ENCODE peak calls at places on chromosomes 2 and 18, in seven cellular contexts. E, H, T, I, V, J and D are unnamed samples.

GRCh38 chr2:65458999-65459398 is 26.6 kb upstream of the SPRED2 start:
- DNase-seq in E (no peak), H (no peak), T (no peak), I (no peak), V (no peak), J (no peak), D (no peak)

GRCh38 chr2:19354417-19355022 is 3.9 kb downstream of the OSR1 start:
- DNase-seq in E (no peak), H (peak), T (no peak), I (no peak), V (no peak), J (no peak), D (no peak)

GRCh38 chr2:82260521-82260920 is 1956.0 kb upstream of the LRRTM1 start:
- DNase-seq in E (no peak), H (no peak), T (no peak), I (no peak), V (no peak), J (no peak), D (no peak)

GRCh38 chr2:39999864-40000263 is 220.8 kb upstream of the THUMPD2 start:
- DNase-seq in E (no peak), H (no peak), T (no peak), I (no peak), V (no peak), J (no peak), D (no peak)

GRCh38 chr2:44348385-44348784 is 12.9 kb downstream of the PREPL start:
- DNase-seq in E (no peak), H (no peak), T (no peak), I (no peak), V (no peak), J (no peak), D (no peak)

GRCh38 chr2:85191157-85191556 is 58.0 kb downstream of the TCF7L1 start:
- DNase-seq in E (no peak), H (no peak), T (no peak), I (no peak), V (no peak), J (no peak), D (no peak)

GRCh38 chr2:124908411-124908810 is 883.3 kb downstream of the CNTNAP5 start:
- DNase-seq in E (no peak), H (no peak), T (no peak), I (no peak), V (no peak), J (no peak), D (no peak)

GRCh38 chr2:166365239-166365638 is 10.5 kb downstream of the SCN9A start:
- DNase-seq in E (no peak), H (no peak), T (no peak), I (no peak), V (no peak), J (no peak), D (no peak)

GRCh38 chr2:214881647-214882205 is 72.2 kb upstream of the BARD1 start:
- DNase-seq in E (no peak), H (no peak), T (no peak), I (no peak), V (no peak), J (peak), D (no peak)

GRCh38 chr2:153971914-153972313 is 100.2 kb downstream of the GALNT13 start:
- DNase-seq in E (no peak), H (no peak), T (no peak), I (no peak), V (no peak), J (no peak), D (no peak)

GRCh38 chr18:58004317-58004716 is 39.7 kb upstream of the NEDD4L start:
- DNase-seq in E (peak), H (no peak), T (no peak), I (peak), V (no peak), J (no peak), D (no peak)

GRCh38 chr2:72350852-72351251 is 203.2 kb upstream of the CYP26B1 start:
- DNase-seq in E (no peak), H (no peak), T (no peak), I (no peak), V (no peak), J (no peak), D (no peak)

GRCh38 chr2:121150126-121150525 is 134.9 kb downstream of the TFCP2L1 start:
- DNase-seq in E (no peak), H (no peak), T (no peak), I (no peak), V (no peak), J (no peak), D (no peak)

GRCh38 chr2:182941939-182942338 is 75.5 kb upstream of the FRZB start:
- DNase-seq in E (no peak), H (peak), T (no peak), I (no peak), V (peak), J (no peak), D (no peak)

GRCh38 chr2:56448403-56448998 is 264.7 kb downstream of the CCDC85A start:
- DNase-seq in E (no peak), H (no peak), T (no peak), I (peak), V (no peak), J (no peak), D (peak)

GRCh38 chr2:128625966-128626757 is 307.5 kb upstream of the HS6ST1 start:
- DNase-seq in E (no peak), H (no peak), T (no peak), I (no peak), V (no peak), J (no peak), D (no peak)

GRCh38 chr2:63539416-63540162 is 48.7 kb downstream of the WDPCP start:
- DNase-seq in E (no peak), H (no peak), T (no peak), I (no peak), V (peak), J (no peak), D (no peak)

GRCh38 chr2:203327918-203328734 is at the start of gene ABI2:
- DNase-seq in E (peak), H (peak), T (peak), I (peak), V (peak), J (no peak), D (peak)

GRCh38 chr2:158142568-158143332 is 41.1 kb downstream of the UPP2 start:
- DNase-seq in E (no peak), H (no peak), T (no peak), I (no peak), V (peak), J (no peak), D (no peak)

GRCh38 chr2:238899386-238899785 is 51.5 kb downstream of the TWIST2 start:
- DNase-seq in E (no peak), H (no peak), T (no peak), I (no peak), V (no peak), J (no peak), D (no peak)

GRCh38 chr2:25381502-25381901 is 39.8 kb upstream of the DNMT3A start:
- DNase-seq in E (no peak), H (no peak), T (no peak), I (no peak), V (no peak), J (no peak), D (no peak)

GRCh38 chr18:11570770-11571169 is 38.6 kb upstream of the SLC35G4 start:
- DNase-seq in E (no peak), H (no peak), T (no peak), I (no peak), V (peak), J (no peak), D (no peak)

GRCh38 chr18:63936156-63936931 is 12.8 kb upstream of the HMSD start:
- DNase-seq in E (peak), H (peak), T (peak), I (peak), V (peak), J (peak), D (peak)

GRCh38 chr18:12597775-12598174 is 60.1 kb downstream of the SPIRE1 start:
- DNase-seq in E (peak), H (no peak), T (no peak), I (peak), V (no peak), J (no peak), D (peak)

GRCh38 chr18:76487782-76488181 is 7.3 kb downstream of the ZNF516 start:
- DNase-seq in E (no peak), H (peak), T (no peak), I (no peak), V (no peak), J (no peak), D (no peak)
- TF ChIP-seq JUND in E (no peak), H (no peak), T (no peak), I (no peak), V (no peak), J (no peak), D (no peak)

DNA sequence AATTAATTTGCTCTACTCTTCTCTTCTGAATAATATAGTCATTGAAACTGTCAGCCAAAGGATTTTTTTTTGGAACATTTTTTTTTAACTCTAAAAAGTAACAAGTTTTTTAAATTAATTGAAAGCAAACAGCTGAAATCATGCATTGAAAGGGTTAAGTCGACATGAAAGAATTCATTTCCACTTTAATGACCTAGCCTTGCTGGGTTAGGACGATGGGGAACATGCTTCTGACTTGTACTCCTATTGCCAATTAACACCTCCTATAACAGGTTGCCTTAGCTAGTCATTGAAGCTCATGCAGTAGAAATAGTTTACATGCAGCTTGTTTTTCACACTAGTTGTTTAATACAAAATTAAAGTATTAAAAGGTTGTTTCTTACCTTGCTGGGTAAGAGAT is 47.8 kb downstream of the PSMD14 start:
- DNase-seq in E (no peak), H (no peak), T (no peak), I (no peak), V (no peak), J (no peak), D (no peak)
- TF ChIP-seq JUND in E (no peak), H (no peak), T (no peak), I (no peak), V (no peak), J (no peak), D (no peak)

DNA sequence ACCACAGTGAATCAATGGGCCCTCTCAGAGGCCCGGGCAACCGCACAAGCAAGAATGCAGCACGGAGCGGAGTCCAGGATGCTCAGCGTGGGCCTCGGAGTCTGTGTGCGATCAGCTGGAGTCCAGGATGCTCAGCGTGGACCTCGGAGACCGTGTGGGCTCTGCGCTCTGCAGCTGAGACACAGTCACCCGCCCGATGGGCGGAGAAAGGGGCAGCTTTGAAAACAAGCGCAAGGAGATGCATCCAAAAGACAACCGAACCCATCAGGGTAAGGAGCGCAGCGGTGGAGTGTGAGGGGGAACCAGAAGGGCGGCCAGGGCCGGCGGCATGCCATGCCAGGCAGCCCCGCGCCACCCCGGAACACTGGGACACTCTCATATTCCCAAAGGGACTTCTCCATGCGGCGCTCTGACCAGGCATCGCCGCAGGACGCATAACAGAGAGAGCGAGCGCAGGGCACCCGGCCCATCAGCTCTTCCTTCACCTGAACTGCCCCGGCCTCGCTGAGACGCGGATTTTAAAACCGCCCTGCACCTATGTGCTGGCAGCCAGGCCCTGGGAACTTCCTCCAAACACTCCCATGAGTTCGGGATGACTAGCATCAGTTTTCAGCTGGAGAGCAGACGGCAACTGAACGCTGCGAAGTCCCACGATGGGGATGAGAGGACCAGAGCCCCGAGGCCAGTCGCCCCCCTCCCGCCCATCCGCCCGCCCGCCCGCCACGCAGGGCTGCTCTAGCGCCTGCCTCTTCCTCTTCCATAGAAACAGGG is 44.7 kb downstream of the MC5R start:
- DNase-seq in E (no peak), H (no peak), T (no peak), I (no peak), V (no peak), J (no peak), D (no peak)
- TF ChIP-seq JUND in E (no peak), H (no peak), T (no peak), I (no peak), V (no peak), J (no peak), D (no peak)

DNA sequence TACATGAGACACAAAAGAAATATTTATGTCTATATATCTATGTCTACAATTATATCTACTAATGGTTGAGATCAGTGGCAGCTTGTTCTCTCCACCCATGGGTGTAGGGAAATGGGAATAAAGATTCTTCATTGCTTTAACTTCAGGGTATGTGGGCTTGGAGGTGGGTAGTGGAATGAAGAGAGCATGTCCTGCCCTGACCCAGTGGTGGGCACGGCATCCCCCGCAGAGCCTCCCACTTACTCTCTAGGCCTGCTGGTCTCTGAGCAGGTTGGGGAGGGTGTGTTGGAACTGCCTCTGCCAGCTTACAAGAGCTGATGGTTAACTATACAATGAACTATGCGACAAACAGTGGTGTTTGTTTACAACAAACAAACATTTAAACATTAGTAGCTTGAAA is 152.5 kb upstream of the SKOR2 start:
- DNase-seq in E (no peak), H (no peak), T (no peak), I (no peak), V (no peak), J (no peak), D (no peak)
- TF ChIP-seq JUND in E (no peak), H (no peak), T (no peak), I (no peak), V (no peak), J (no peak), D (no peak)

DNA sequence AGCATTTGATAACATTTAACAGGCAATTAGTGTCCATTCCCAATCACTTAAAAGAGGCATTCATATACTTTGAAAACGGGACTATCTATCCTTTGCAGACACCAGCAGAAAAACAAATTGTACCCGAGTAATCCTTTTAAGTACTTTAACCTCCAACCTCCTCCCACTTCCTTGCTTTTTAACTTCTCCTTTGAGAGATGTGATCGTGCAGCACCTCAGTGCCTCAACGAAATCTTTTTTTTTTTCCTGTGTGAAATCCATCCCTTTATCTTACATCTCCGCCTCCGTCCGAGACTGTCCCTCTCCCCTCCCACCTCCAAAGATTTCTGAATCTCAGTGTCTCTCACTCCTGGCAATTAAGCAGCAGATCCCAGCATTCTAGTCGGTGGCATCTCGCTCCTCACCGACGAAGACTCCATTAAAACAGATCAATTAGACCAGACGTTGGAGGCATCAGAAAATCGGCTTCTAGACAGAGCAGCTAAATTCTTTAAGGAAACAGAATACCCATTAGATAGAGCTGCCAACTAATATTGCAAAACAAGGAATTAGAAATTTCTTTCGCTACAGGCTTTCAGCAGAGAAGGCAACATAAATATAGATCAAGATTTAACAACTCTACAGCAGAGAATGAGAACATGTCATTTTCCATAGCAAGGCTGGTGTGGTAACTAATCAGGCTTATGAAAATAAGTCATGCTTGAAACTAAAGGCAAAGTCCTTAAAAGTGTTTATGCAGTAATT is 1.9 kb upstream of the TMEFF2 start:
- DNase-seq in E (no peak), H (no peak), T (no peak), I (no peak), V (no peak), J (no peak), D (no peak)
- TF ChIP-seq JUND in E (no peak), H (no peak), T (no peak), I (no peak), V (no peak), J (no peak), D (no peak)

GRCh38 chr2:23599691-23600090 is 214.7 kb downstream of the KLHL29 start:
- DNase-seq in E (no peak), H (no peak), T (no peak), I (no peak), V (no peak), J (no peak), D (no peak)
- TF ChIP-seq JUND in E (no peak), H (no peak), T (no peak), I (no peak), V (no peak), J (no peak), D (no peak)

GRCh38 chr2:29452036-29452435 is 336.8 kb downstream of the CLIP4 start:
- DNase-seq in E (no peak), H (no peak), T (no peak), I (no peak), V (no peak), J (no peak), D (no peak)

GRCh38 chr2:29459445-29460179 is 344.4 kb downstream of the CLIP4 start:
- DNase-seq in E (no peak), H (no peak), T (no peak), I (no peak), V (no peak), J (no peak), D (no peak)

GRCh38 chr2:29450823-29451222 is 335.6 kb downstream of the CLIP4 start:
- DNase-seq in E (no peak), H (no peak), T (no peak), I (no peak), V (no peak), J (no peak), D (no peak)

GRCh38 chr2:29456429-29456828 is 341.2 kb downstream of the CLIP4 start:
- DNase-seq in E (no peak), H (no peak), T (no peak), I (no peak), V (no peak), J (no peak), D (no peak)

DNA sequence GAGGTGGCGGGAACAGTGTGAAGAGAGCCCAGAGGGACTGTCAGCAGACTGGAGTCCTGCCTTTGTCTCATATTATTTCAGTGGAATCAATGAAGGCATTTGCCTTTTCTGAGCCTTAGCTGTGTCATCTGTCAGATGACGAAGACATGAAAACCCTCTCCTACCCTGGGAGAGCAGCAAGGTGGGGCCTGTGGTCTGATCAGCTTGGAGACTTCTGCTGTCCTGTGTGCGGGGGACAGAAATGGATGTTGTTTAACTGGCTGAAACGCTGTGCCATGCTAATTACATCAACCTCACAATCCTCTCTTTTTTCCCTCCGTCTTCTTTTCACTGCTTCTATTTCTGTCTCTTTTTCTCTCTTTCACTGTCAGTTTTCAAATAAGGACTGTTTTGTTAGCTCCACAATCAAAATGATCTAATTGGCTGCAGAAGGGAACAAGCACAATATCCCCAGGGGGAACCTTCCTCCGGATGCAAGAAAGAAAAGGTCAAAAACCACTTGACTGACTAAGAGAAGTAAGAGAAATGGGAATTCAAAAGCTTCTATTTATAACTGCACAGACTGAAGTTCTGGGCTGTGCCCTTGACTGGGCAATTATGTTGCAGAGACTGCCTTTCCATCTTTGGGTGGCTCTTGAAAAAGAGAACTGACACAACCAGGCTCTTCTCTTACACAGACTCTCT is 340.1 kb downstream of the CLIP4 start:
- DNase-seq in E (no peak), H (no peak), T (no peak), I (no peak), V (no peak), J (no peak), D (no peak)
- TF ChIP-seq JUND in E (no peak), H (no peak), T (no peak), I (no peak), V (no peak), J (no peak), D (no peak)

GRCh38 chr2:20666364-20667150 is at the start of gene GDF7:
- DNase-seq in E (no peak), H (peak), T (no peak), I (peak), V (no peak), J (no peak), D (no peak)
- TF ChIP-seq JUND in E (no peak), H (no peak), T (no peak), I (no peak), V (no peak), J (no peak), D (no peak)

GRCh38 chr2:1780693-1781092 is 36.4 kb upstream of the PXDN start:
- DNase-seq in E (no peak), H (no peak), T (no peak), I (no peak), V (no peak), J (no peak), D (no peak)

GRCh38 chr2:1782514-1782913 is 38.2 kb upstream of the PXDN start:
- DNase-seq in E (no peak), H (no peak), T (no peak), I (no peak), V (no peak), J (no peak), D (no peak)

GRCh38 chr2:1784087-1784486 is 39.8 kb upstream of the PXDN start:
- DNase-seq in E (no peak), H (peak), T (no peak), I (no peak), V (no peak), J (no peak), D (no peak)

GRCh38 chr2:1778566-1778965 is 34.3 kb upstream of the PXDN start:
- DNase-seq in E (no peak), H (no peak), T (no peak), I (no peak), V (no peak), J (no peak), D (no peak)

GRCh38 chr2:1781291-1782080 is 37.2 kb upstream of the PXDN start:
- DNase-seq in E (peak), H (no peak), T (no peak), I (no peak), V (no peak), J (no peak), D (no peak)
- TF ChIP-seq JUND in E (no peak), H (no peak), T (no peak), I (no peak), V (no peak), J (no peak), D (no peak)

GRCh38 chr2:172931256-172931894 is 144.3 kb upstream of the MAP3K20 start:
- DNase-seq in E (no peak), H (peak), T (no peak), I (no peak), V (peak), J (no peak), D (no peak)
- TF ChIP-seq JUND in E (no peak), H (no peak), T (no peak), I (no peak), V (no peak), J (no peak), D (no peak)